ENCODE peak calls at places on chromosomes 6 and 20, in seven cellular contexts. One of them, this sample, is unnamed.

GRCh38 chr6:47256361-47256760 is 53.3 kb downstream of the TNFRSF21 start:
- DNase-seq in tibial artery: no peak
- DNase-seq in transverse colon: no peak
- DNase-seq in cardiac fibroblast: peak; percentile 30
- DNase-seq in bronchial epithelial cell: no peak
- DNase-seq in fibroblast of pulmonary artery: peak; percentile 43
- DNase-seq in Right ventricle myocardium superior: no peak
- DNase-seq in this sample: no peak

GRCh38 chr6:51855310-51856082 is 231.9 kb downstream of the PKHD1 start:
- DNase-seq in tibial artery: no peak
- DNase-seq in transverse colon: no peak
- DNase-seq in cardiac fibroblast: peak; percentile 64
- DNase-seq in bronchial epithelial cell: peak; percentile 70
- DNase-seq in fibroblast of pulmonary artery: peak; percentile 62
- DNase-seq in Right ventricle myocardium superior: no peak
- DNase-seq in this sample: no peak

GRCh38 chr6:36242161-36242560 is 27.7 kb upstream of the PNPLA1 start:
- DNase-seq in tibial artery: no peak
- DNase-seq in transverse colon: no peak
- DNase-seq in cardiac fibroblast: no peak
- DNase-seq in bronchial epithelial cell: no peak
- DNase-seq in fibroblast of pulmonary artery: no peak
- DNase-seq in Right ventricle myocardium superior: no peak
- DNase-seq in this sample: no peak

GRCh38 chr20:63086421-63087235 is 79.9 kb upstream of the BHLHE23 start:
- DNase-seq in tibial artery: peak; percentile 53
- DNase-seq in transverse colon: no peak
- DNase-seq in cardiac fibroblast: no peak
- DNase-seq in bronchial epithelial cell: no peak
- DNase-seq in fibroblast of pulmonary artery: no peak
- DNase-seq in Right ventricle myocardium superior: peak; percentile 42
- DNase-seq in this sample: no peak

GRCh38 chr20:58692579-58693225 is at the start of gene NPEPL1:
- DNase-seq in tibial artery: peak; percentile 77
- DNase-seq in transverse colon: peak; percentile 79
- DNase-seq in cardiac fibroblast: peak; percentile 67
- DNase-seq in bronchial epithelial cell: peak; percentile 32
- DNase-seq in fibroblast of pulmonary artery: peak; percentile 72
- DNase-seq in Right ventricle myocardium superior: peak; percentile 85
- DNase-seq in this sample: no peak

GRCh38 chr6:98539669-98540207 is 294.6 kb upstream of the POU3F2 start:
- DNase-seq in tibial artery: no peak
- DNase-seq in transverse colon: no peak
- DNase-seq in cardiac fibroblast: no peak
- DNase-seq in bronchial epithelial cell: no peak
- DNase-seq in fibroblast of pulmonary artery: no peak
- DNase-seq in Right ventricle myocardium superior: no peak
- DNase-seq in this sample: no peak

GRCh38 chr20:22453244-22454080 is 130.9 kb downstream of the FOXA2 start:
- DNase-seq in tibial artery: no peak
- DNase-seq in transverse colon: peak; percentile 30
- DNase-seq in cardiac fibroblast: peak; percentile 22
- DNase-seq in bronchial epithelial cell: peak; percentile 61
- DNase-seq in fibroblast of pulmonary artery: peak; percentile 26
- DNase-seq in Right ventricle myocardium superior: no peak
- DNase-seq in this sample: no peak

GRCh38 chr6:49003348-49003747 is 459.7 kb downstream of the MMUT start:
- DNase-seq in tibial artery: no peak
- DNase-seq in transverse colon: no peak
- DNase-seq in cardiac fibroblast: no peak
- DNase-seq in bronchial epithelial cell: no peak
- DNase-seq in fibroblast of pulmonary artery: no peak
- DNase-seq in Right ventricle myocardium superior: no peak
- DNase-seq in this sample: no peak

GRCh38 chr6:18997375-18997826 is 610.3 kb downstream of the RNF144B start:
- DNase-seq in tibial artery: no peak
- DNase-seq in transverse colon: no peak
- DNase-seq in cardiac fibroblast: peak; percentile 54
- DNase-seq in bronchial epithelial cell: peak; percentile 63
- DNase-seq in fibroblast of pulmonary artery: peak; percentile 70
- DNase-seq in Right ventricle myocardium superior: no peak
- DNase-seq in this sample: no peak

GRCh38 chr6:110547266-110547964 is 71.0 kb upstream of the SLC22A16 start:
- DNase-seq in tibial artery: no peak
- DNase-seq in transverse colon: no peak
- DNase-seq in cardiac fibroblast: peak; percentile 65
- DNase-seq in bronchial epithelial cell: peak; percentile 70
- DNase-seq in fibroblast of pulmonary artery: peak; percentile 22
- DNase-seq in Right ventricle myocardium superior: no peak
- DNase-seq in this sample: no peak

GRCh38 chr6:52815167-52816092 is 11.8 kb upstream of the GSTA1 start:
- DNase-seq in tibial artery: no peak
- DNase-seq in transverse colon: peak; percentile 52
- DNase-seq in cardiac fibroblast: peak; percentile 66
- DNase-seq in bronchial epithelial cell: peak; percentile 44
- DNase-seq in fibroblast of pulmonary artery: peak; percentile 56
- DNase-seq in Right ventricle myocardium superior: no peak
- DNase-seq in this sample: no peak

GRCh38 chr20:54345817-54346216 is 129.6 kb upstream of the DOK5 start:
- DNase-seq in tibial artery: no peak
- DNase-seq in transverse colon: no peak
- DNase-seq in cardiac fibroblast: peak; percentile 49
- DNase-seq in bronchial epithelial cell: no peak
- DNase-seq in fibroblast of pulmonary artery: peak; percentile 20
- DNase-seq in Right ventricle myocardium superior: no peak
- DNase-seq in this sample: no peak

GRCh38 chr20:6562111-6562510 is 205.4 kb upstream of the BMP2 start:
- DNase-seq in tibial artery: no peak
- DNase-seq in transverse colon: no peak
- DNase-seq in cardiac fibroblast: peak; percentile 94
- DNase-seq in bronchial epithelial cell: peak; percentile 85
- DNase-seq in fibroblast of pulmonary artery: peak; percentile 92
- DNase-seq in Right ventricle myocardium superior: no peak
- DNase-seq in this sample: peak; percentile 70

GRCh38 chr6:90285611-90286381 is 10.8 kb downstream of the BACH2 start:
- DNase-seq in tibial artery: peak; percentile 90
- DNase-seq in transverse colon: peak; percentile 77
- DNase-seq in cardiac fibroblast: peak; percentile 83
- DNase-seq in bronchial epithelial cell: peak; percentile 83
- DNase-seq in fibroblast of pulmonary artery: peak; percentile 82
- DNase-seq in Right ventricle myocardium superior: peak; percentile 91
- DNase-seq in this sample: peak; percentile 68

GRCh38 chr6:151630991-151631655 is 137.3 kb downstream of the CCDC170 start:
- DNase-seq in tibial artery: no peak
- DNase-seq in transverse colon: no peak
- DNase-seq in cardiac fibroblast: no peak
- DNase-seq in bronchial epithelial cell: no peak
- DNase-seq in fibroblast of pulmonary artery: no peak
- DNase-seq in Right ventricle myocardium superior: no peak
- DNase-seq in this sample: no peak

GRCh38 chr20:25623225-25623735 is 534 bp downstream of the NANP start:
- DNase-seq in tibial artery: peak; percentile 72
- DNase-seq in transverse colon: peak; percentile 51
- DNase-seq in cardiac fibroblast: peak; percentile 48
- DNase-seq in bronchial epithelial cell: no peak
- DNase-seq in fibroblast of pulmonary artery: no peak
- DNase-seq in Right ventricle myocardium superior: peak; percentile 60
- DNase-seq in this sample: no peak

GRCh38 chr6:160519603-160520042 is 144.5 kb downstream of the LPA start:
- DNase-seq in tibial artery: no peak
- DNase-seq in transverse colon: no peak
- DNase-seq in cardiac fibroblast: peak; percentile 74
- DNase-seq in bronchial epithelial cell: peak; percentile 63
- DNase-seq in fibroblast of pulmonary artery: peak; percentile 79
- DNase-seq in Right ventricle myocardium superior: no peak
- DNase-seq in this sample: no peak

GRCh38 chr6:87200469-87201174 is 45.3 kb downstream of the ZNF292 start:
- DNase-seq in tibial artery: no peak
- DNase-seq in transverse colon: no peak
- DNase-seq in cardiac fibroblast: peak; percentile 68
- DNase-seq in bronchial epithelial cell: no peak
- DNase-seq in fibroblast of pulmonary artery: peak; percentile 68
- DNase-seq in Right ventricle myocardium superior: peak; percentile 51
- DNase-seq in this sample: no peak

GRCh38 chr6:4640139-4640538 is 136.1 kb upstream of the CDYL start:
- DNase-seq in tibial artery: no peak
- DNase-seq in transverse colon: no peak
- DNase-seq in cardiac fibroblast: peak; percentile 69
- DNase-seq in bronchial epithelial cell: peak; percentile 98
- DNase-seq in fibroblast of pulmonary artery: peak; percentile 35
- DNase-seq in Right ventricle myocardium superior: no peak
- DNase-seq in this sample: peak; percentile 91

GRCh38 chr20:10524643-10525042 is 89.5 kb downstream of the SLX4IP start:
- DNase-seq in tibial artery: no peak
- DNase-seq in transverse colon: no peak
- DNase-seq in cardiac fibroblast: peak; percentile 90
- DNase-seq in bronchial epithelial cell: peak; percentile 92
- DNase-seq in fibroblast of pulmonary artery: peak; percentile 50
- DNase-seq in Right ventricle myocardium superior: no peak
- DNase-seq in this sample: peak; percentile 76

This sample was measured in epithelial cell of prostate.